ENCODE peak calls at places on chromosome 22, in four cellular contexts. T, R, D and A are unnamed samples.
A peak's percentile ranks its signal among the peaks of the same experiment; 100 is the strongest.

GRCh38 chr22:45903355-45904149 is 73.4 kb downstream of the WNT7B start:
- DNase-seq in R (peak; percentile 70), D (no peak), T (no peak), A (peak; percentile 50)

GRCh38 chr22:32997295-32997694 is 60.9 kb downstream of the SYN3 start:
- DNase-seq in D (no peak), R (no peak), T (peak; percentile 13), A (no peak)

GRCh38 chr22:44391481-44392445 is 79.0 kb upstream of the SHISAL1 start:
- DNase-seq in D (peak; percentile 22), R (peak; percentile 20), T (peak; percentile 45), A (no peak)

GRCh38 chr22:44611880-44612496 is 90.0 kb upstream of the PRR5 start:
- DNase-seq in D (no peak), T (no peak), R (no peak), A (no peak)

GRCh38 chr22:30609260-30610185 is 2.5 kb downstream of the TCN2 start:
- DNase-seq in D (no peak), R (peak; percentile 71), T (no peak), A (peak; percentile 59)

GRCh38 chr22:19886605-19887250 is 32.1 kb upstream of the GNB1L start:
- DNase-seq in T (no peak), R (peak; percentile 69), D (peak; percentile 51), A (peak; percentile 63)

GRCh38 chr22:30781271-30781875 is 86.7 kb downstream of the OSBP2 start:
- DNase-seq in D (no peak), R (no peak), T (no peak), A (no peak)

GRCh38 chr22:40043086-40043485 is 48.3 kb downstream of the FAM83F start:
- DNase-seq in D (no peak), T (no peak), R (no peak), A (no peak)

GRCh38 chr22:50444663-50445062 is 30.2 kb downstream of the SBF1 start:
- DNase-seq in D (peak; percentile 29), T (no peak), R (no peak), A (peak; percentile 47)

GRCh38 chr22:36208162-36208765 is 6.7 kb upstream of the APOL4 start:
- DNase-seq in R (no peak), T (no peak), D (no peak), A (no peak)

GRCh38 chr22:50739894-50740293 is 1.9 kb downstream of the ACR start:
- DNase-seq in R (no peak), T (no peak), D (no peak), A (peak; percentile 33)

GRCh38 chr22:36395922-36396321 is 8.2 kb upstream of the MYH9 start:
- DNase-seq in R (no peak), D (no peak), T (no peak), A (no peak)

GRCh38 chr22:34055525-34056200 is 135.4 kb upstream of the LARGE1 start:
- DNase-seq in T (peak; percentile 87), R (no peak), D (no peak), A (peak; percentile 17)

GRCh38 chr22:47012589-47013365 is 250.3 kb downstream of the TBC1D22A start:
- DNase-seq in T (no peak), R (no peak), D (no peak), A (no peak)

GRCh38 chr22:44963055-44963454 is 46.8 kb downstream of the PHF21B start:
- DNase-seq in T (no peak), D (no peak), R (no peak), A (peak; percentile 15)

GRCh38 chr22:45261407-45262088 is 20.9 kb upstream of the KIAA0930 start:
- DNase-seq in D (no peak), R (no peak), T (no peak), A (no peak)

GRCh38 chr22:35905894-35906293 is 122.7 kb downstream of the RBFOX2 start:
- DNase-seq in D (no peak), T (no peak), R (no peak), A (no peak)

DNA sequence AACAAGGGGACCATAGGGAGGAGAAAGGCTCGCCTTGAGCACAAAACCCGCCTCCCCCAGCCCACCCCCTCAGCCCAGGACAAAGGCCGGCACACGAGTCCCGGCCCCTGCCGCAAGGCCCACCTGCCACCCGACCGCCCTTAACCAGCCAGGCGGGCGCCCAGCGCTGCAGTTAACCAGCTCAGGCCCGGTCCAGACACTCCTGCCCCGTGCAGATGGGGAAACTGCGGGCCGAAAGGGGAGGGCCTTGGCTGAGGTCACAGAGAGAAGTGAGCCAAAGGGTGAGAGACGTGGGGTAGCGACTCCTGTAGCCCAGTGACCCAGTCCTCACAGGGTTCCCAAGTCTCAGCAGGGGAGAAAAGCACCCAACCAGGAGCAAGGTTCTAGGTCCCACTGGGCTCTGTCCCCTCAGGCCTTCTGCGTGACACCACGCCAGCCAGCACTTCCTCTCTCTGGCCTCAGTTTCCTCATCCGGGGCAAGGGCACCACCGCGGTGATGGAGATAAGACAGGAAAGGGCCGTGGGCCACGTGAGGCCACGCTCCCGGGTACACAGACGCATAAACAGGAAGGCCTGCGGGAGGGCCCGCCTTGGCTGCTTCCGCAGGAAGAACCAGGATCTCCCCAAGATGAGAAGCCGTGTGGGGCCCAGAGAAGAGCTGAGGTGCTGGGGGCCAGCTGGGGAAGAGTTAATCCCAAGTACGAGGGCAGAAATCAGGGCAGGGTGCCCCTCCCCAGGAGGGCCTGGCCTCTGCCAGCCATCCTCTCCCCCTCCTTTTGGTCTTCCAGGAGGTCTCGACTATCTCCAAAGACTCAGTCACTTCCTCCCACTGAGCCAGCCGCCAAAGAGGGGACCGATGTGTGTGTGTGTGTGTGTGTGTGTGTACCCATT is 1.8 kb downstream of the MFNG start:
- DNase-seq in T (no peak), R (peak; percentile 91), D (peak; percentile 80), A (peak; percentile 81)
- H3K27ac ChIP-seq in T (no peak overlapping the region), R (no peak overlapping the region), D (no peak overlapping the region), A (peak overlapping the region; percentile 51)

DNA sequence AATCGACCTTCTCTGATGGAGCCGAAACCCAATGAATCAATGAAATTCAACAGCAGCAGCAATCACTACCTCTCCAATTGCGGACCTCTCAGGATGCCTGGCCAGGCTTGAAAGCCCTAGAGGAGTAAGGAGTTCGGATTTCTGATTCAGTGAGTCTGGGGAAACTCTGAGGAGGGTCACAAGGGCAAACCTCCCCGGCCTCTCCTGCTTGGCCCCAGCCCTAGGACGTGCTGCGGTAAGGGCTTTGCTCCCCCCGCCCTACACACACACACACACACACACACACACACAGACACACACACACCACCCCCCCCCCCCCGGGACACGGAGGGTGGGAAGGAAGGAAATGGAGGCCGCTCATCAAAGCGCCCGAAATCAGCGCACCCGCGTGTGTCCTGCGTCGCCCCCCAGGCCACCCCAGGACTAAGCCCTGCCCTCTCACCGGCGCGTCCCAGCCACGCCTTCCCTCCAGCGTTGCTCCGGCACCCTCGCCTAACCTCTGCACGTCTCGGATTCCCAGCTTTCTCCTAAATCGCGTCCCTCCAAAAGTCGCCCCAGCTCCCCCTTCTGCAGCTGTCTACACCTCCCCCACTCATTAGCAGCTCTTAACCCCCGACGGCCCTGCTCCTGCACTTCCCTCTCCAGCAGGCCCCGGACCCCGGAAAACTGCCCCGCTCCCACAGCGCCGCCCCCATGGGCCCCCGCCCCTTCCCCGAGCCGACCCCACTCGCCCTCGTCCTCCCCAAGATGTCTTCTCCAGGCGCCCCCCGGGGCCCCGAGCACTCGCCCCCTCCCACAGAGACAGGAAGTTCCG is 680 bp downstream of the PACSIN2 start:
- DNase-seq in T (peak; percentile 75), R (peak; percentile 73), D (peak; percentile 86), A (peak; percentile 79)
- H3K4me1 ChIP-seq in T (peaks cover 10% of the 10 kb centered on the region), R (no peaks in the 10 kb centered on the region), D (peaks cover 21% of the 10 kb centered on the region), A (peaks cover 6% of the 10 kb centered on the region)

GRCh38 chr22:41471606-41472005 is 2.7 kb downstream of the ACO2 start:
- DNase-seq in T (no peak), D (no peak), R (no peak), A (no peak)
- H3K27ac ChIP-seq in T (no peak overlapping the region), D (no peak overlapping the region), R (no peak overlapping the region), A (no peak overlapping the region)

GRCh38 chr22:49093192-49093880 is 734.3 kb downstream of the BRD1 start:
- DNase-seq in T (no peak), R (peak; percentile 40), D (no peak), A (no peak)
- H3K4me1 ChIP-seq in T (no peaks in the 10 kb centered on the region), R (no peaks in the 10 kb centered on the region), D (no peaks in the 10 kb centered on the region), A (no peaks in the 10 kb centered on the region)

DNA sequence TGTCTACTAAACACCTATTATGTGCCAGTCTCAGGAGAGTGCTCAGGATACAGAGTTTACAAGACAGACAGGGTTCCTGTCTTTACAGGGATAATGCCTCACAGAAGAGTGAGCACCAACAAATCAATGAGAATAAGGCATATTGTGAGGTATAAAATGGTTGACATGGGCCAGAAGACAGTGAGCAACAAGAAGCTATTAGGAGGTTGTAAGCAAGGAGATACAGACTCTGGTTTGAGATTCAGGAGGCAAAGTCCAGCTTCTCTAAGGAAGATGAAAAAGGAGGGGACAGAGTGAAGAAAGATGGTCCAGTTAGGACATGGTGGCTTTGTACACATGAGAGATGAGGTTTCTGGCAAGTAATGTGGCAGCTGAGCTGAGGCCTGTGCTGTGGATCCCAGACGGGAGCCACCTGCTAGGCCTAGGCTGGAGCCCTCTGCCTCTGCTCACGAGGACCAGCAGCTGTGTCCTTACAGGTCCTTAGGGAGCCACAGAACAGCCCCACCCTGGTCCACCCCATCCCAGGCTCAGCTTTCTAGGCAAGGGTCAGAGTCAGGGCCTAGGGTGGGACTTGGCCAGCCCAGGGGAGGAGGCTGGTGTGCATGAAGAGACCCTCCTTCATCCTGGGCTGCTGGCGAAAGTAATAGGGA is 110.5 kb downstream of the ZNF280B start:
- DNase-seq in R (no peak), T (no peak), D (no peak), A (no peak)
- H3K27ac ChIP-seq in R (no peak overlapping the region), T (no peak overlapping the region), D (no peak overlapping the region), A (no peak overlapping the region)

GRCh38 chr22:31950226-31950625 is 5.9 kb downstream of the YWHAH start:
- DNase-seq in T (no peak), D (no peak), R (no peak), A (no peak)
- H3K4me1 ChIP-seq in T (peaks cover 10% of the 10 kb centered on the region), D (peaks cover 25% of the 10 kb centered on the region), R (peaks cover 14% of the 10 kb centered on the region), A (peaks cover 16% of the 10 kb centered on the region)

GRCh38 chr22:29080061-29080975 is 7.5 kb downstream of the KREMEN1 start:
- DNase-seq in T (no peak), D (no peak), R (no peak), A (peak; percentile 58)
- H3K27ac ChIP-seq in T (no peak overlapping the region), D (no peak overlapping the region), R (no peak overlapping the region), A (peak overlapping the region; percentile 67)

GRCh38 chr22:38694945-38695344 is 5.8 kb downstream of the JOSD1 start:
- DNase-seq in T (no peak), R (no peak), D (no peak), A (no peak)
- H3K4me1 ChIP-seq in T (peaks cover 4% of the 10 kb centered on the region), R (peaks cover 2% of the 10 kb centered on the region), D (peaks cover 32% of the 10 kb centered on the region), A (peaks cover 6% of the 10 kb centered on the region)

DNA sequence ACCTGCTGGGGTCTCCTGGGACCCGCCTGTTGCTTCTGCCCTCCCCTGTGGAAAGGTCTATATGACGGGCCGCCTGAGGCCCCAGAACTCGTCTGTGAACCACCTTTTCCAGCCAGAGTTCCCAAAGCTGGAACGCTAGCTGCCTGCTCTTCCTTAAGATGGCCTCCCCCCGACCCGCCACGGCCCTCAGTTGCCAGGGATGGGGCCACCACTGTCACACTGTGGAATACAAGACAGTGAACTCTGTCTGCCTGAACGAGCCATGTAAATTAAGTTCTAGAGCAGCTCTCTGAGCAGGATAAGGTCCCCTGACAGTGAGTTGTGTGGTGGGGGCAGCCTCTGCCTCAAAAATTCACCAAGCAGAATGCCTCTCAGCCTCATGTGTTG is 10.3 kb downstream of the CHADL start:
- DNase-seq in R (no peak), T (no peak), D (no peak), A (no peak)
- H3K27ac ChIP-seq in R (no peak overlapping the region), T (no peak overlapping the region), D (no peak overlapping the region), A (peak overlapping the region; percentile 53)